ENCODE peak calls at places on chromosomes 1 and 21, in five cellular contexts. H, S, A, X and B are unnamed samples.

GRCh38 chr1:30707412-30708360 is 15.7 kb downstream of the MATN1 start:
- DNase-seq in H (peak), S (peak), A (peak), X (no peak), B (peak)

GRCh38 chr1:202806845-202807366 is 1.3 kb downstream of the KDM5B start:
- DNase-seq in H (peak), S (no peak), A (no peak), X (no peak), B (no peak)

GRCh38 chr1:27686223-27686990 is 14.4 kb upstream of the IFI6 start:
- DNase-seq in H (no peak), S (no peak), A (peak), X (no peak), B (no peak)

GRCh38 chr1:58939146-58939545 is 155.3 kb upstream of the JUN start:
- DNase-seq in H (no peak), S (no peak), A (no peak), X (no peak), B (no peak)

GRCh38 chr1:233859446-233859845 is 45.0 kb upstream of the SLC35F3 start:
- DNase-seq in H (no peak), S (no peak), A (no peak), X (no peak), B (no peak)

GRCh38 chr1:239212841-239213240 is 173.5 kb upstream of the CHRM3 start:
- DNase-seq in H (peak), S (no peak), A (no peak), X (no peak), B (no peak)

GRCh38 chr1:107664882-107665871 is 299.8 kb downstream of the VAV3 start:
- DNase-seq in H (no peak), S (no peak), A (no peak), X (no peak), B (no peak)

GRCh38 chr1:190353538-190354101 is 124.0 kb downstream of the BRINP3 start:
- DNase-seq in H (no peak), S (no peak), A (peak), X (no peak), B (no peak)

GRCh38 chr21:32587112-32587511 is 1.8 kb upstream of the TCP10L start:
- DNase-seq in H (no peak), S (no peak), A (no peak), X (no peak), B (no peak)

GRCh38 chr1:2135425-2135824 is 59.1 kb downstream of the FAAP20 start:
- DNase-seq in H (no peak), S (no peak), A (no peak), X (no peak), B (peak)

GRCh38 chr1:241401156-241401555 is 44.2 kb upstream of the RGS7 start:
- DNase-seq in H (no peak), S (no peak), A (no peak), X (no peak), B (no peak)

GRCh38 chr1:208065862-208066261 is 154.9 kb upstream of the CD34 start:
- DNase-seq in H (no peak), S (no peak), A (no peak), X (no peak), B (no peak)

GRCh38 chr1:207897188-207897587 is 13.7 kb downstream of the CD34 start:
- DNase-seq in H (no peak), S (no peak), A (no peak), X (no peak), B (no peak)

GRCh38 chr1:36512842-36513241 is 30.1 kb upstream of the CSF3R start:
- DNase-seq in H (no peak), S (no peak), A (no peak), X (no peak), B (no peak)

GRCh38 chr1:61687901-61688300 is 37.0 kb downstream of the TM2D1 start:
- DNase-seq in H (no peak), S (no peak), A (no peak), X (no peak), B (no peak)

GRCh38 chr1:159132271-159132881 is 39.0 kb upstream of the CADM3 start:
- DNase-seq in H (peak), S (peak), A (peak), X (peak), B (no peak)

GRCh38 chr1:113966013-113966412 is 13.3 kb upstream of the OLFML3 start:
- DNase-seq in H (no peak), S (no peak), A (no peak), X (no peak), B (no peak)

GRCh38 chr1:118927826-118928225 is 60.3 kb downstream of the TBX15 start:
- DNase-seq in H (no peak), S (no peak), A (no peak), X (no peak), B (no peak)

GRCh38 chr1:92298573-92299476 is at the start of the genes GLMN and RPAP2:
- DNase-seq in H (peak), S (peak), A (peak), X (peak), B (peak)

GRCh38 chr21:32329776-32330175 is 31.1 kb downstream of the MRAP start:
- DNase-seq in H (no peak), S (no peak), A (peak), X (no peak), B (no peak)

GRCh38 chr1:228744356-228744755 is 9.1 kb downstream of the RHOU start:
- DNase-seq in H (no peak), S (no peak), A (no peak), X (no peak), B (no peak)

GRCh38 chr1:181347495-181348390 is 135.6 kb upstream of the CACNA1E start:
- DNase-seq in H (no peak), S (no peak), A (no peak), X (no peak), B (no peak)

GRCh38 chr1:204566583-204566955 is 50.4 kb downstream of the MDM4 start:
- DNase-seq in H (no peak), S (no peak), A (no peak), X (no peak), B (no peak)

GRCh38 chr1:159014851-159015250 is 5.1 kb downstream of the IFI16 start:
- DNase-seq in H (no peak), S (no peak), A (no peak), X (no peak), B (no peak)

GRCh38 chr1:27525296-27526271 is 35.6 kb upstream of the WASF2 start:
- DNase-seq in H (no peak), S (no peak), A (peak), X (no peak), B (no peak)

GRCh38 chr1:19866758-19867157 is 15.4 kb upstream of the OTUD3 start:
- DNase-seq in H (no peak), S (no peak), A (peak), X (no peak), B (no peak)